ENCODE peak calls at places on chromosome 11, in six cellular contexts. Y, B, H, G, K and M are unnamed samples.

GRCh38 chr11:105056446-105056845 is 11.3 kb upstream of the CARD16 start:
- DNase-seq in Y (no peak), G (no peak), H (no peak), B (no peak), K (no peak), M (no peak)

GRCh38 chr11:130718118-130718517 is 198.2 kb downstream of the SNX19 start:
- DNase-seq in Y (no peak), B (no peak), H (no peak), G (no peak), K (no peak), M (no peak)

GRCh38 chr11:35615911-35616900 is 2.1 kb upstream of the FJX1 start:
- DNase-seq in G (no peak), K (no peak), B (no peak), H (no peak), Y (no peak), M (no peak)

GRCh38 chr11:89625171-89625570 is 84.9 kb upstream of the TRIM77 start:
- DNase-seq in H (no peak), Y (no peak), G (no peak), K (no peak), B (no peak), M (no peak)

GRCh38 chr11:108324587-108324986 is 101.7 kb downstream of the ATM start:
- DNase-seq in B (no peak), Y (no peak), K (no peak), H (no peak), G (no peak), M (no peak)

GRCh38 chr11:120547301-120547700 is 35.8 kb downstream of the GRIK4 start:
- DNase-seq in H (no peak), Y (no peak), B (no peak), G (no peak), K (no peak), M (no peak)

GRCh38 chr11:1236316-1237127 is 13.7 kb downstream of the MUC5B start:
- DNase-seq in Y (no peak), B (no peak), H (peak; percentile 63), K (no peak), G (peak; percentile 9), M (peak; percentile 57)

GRCh38 chr11:72736452-72737069 is 15.6 kb downstream of the ARAP1 start:
- DNase-seq in G (peak; percentile 48), B (no peak), K (peak; percentile 61), H (peak; percentile 95), Y (peak; percentile 42), M (no peak)

GRCh38 chr11:64007629-64008282 is 21.5 kb downstream of the OTUB1 start:
- DNase-seq in K (no peak), Y (peak; percentile 84), B (peak; percentile 91), G (peak; percentile 86), H (peak; percentile 91), M (no peak)

GRCh38 chr11:128806496-128807261 is 60.4 kb downstream of the KCNJ1 start:
- DNase-seq in K (no peak), Y (no peak), B (no peak), H (no peak), G (no peak), M (no peak)

GRCh38 chr11:128800871-128801417 is 66.2 kb downstream of the KCNJ1 start:
- DNase-seq in G (no peak), Y (no peak), K (no peak), H (no peak), B (no peak), M (no peak)

GRCh38 chr11:128804481-128804880 is 62.6 kb downstream of the KCNJ1 start:
- DNase-seq in B (no peak), H (no peak), Y (no peak), K (no peak), G (no peak), M (no peak)

GRCh38 chr11:128802358-128802981 is 64.6 kb downstream of the KCNJ1 start:
- DNase-seq in G (no peak), Y (no peak), K (no peak), H (no peak), B (peak; percentile 31), M (no peak)

GRCh38 chr11:128803440-128803839 is 63.7 kb downstream of the KCNJ1 start:
- DNase-seq in Y (no peak), G (no peak), B (no peak), H (no peak), K (no peak), M (no peak)
- H3K4me1 ChIP-seq in Y (peaks cover 24% of the 10 kb centered on the region), G (no peaks in the 10 kb centered on the region), B (no peaks in the 10 kb centered on the region), H (peaks cover 55% of the 10 kb centered on the region), K (no peaks in the 10 kb centered on the region), M (no peaks in the 10 kb centered on the region)

GRCh38 chr11:60790726-60791125 is 5.6 kb downstream of the MS4A10 start:
- DNase-seq in K (no peak), Y (no peak), B (no peak), G (no peak), H (peak; percentile 58), M (no peak)
- H3K4me1 ChIP-seq in K (no peaks in the 10 kb centered on the region), Y (peaks cover 26% of the 10 kb centered on the region), B (peaks cover 15% of the 10 kb centered on the region), G (peaks cover 5% of the 10 kb centered on the region), H (no peaks in the 10 kb centered on the region), M (no peaks in the 10 kb centered on the region)

DNA sequence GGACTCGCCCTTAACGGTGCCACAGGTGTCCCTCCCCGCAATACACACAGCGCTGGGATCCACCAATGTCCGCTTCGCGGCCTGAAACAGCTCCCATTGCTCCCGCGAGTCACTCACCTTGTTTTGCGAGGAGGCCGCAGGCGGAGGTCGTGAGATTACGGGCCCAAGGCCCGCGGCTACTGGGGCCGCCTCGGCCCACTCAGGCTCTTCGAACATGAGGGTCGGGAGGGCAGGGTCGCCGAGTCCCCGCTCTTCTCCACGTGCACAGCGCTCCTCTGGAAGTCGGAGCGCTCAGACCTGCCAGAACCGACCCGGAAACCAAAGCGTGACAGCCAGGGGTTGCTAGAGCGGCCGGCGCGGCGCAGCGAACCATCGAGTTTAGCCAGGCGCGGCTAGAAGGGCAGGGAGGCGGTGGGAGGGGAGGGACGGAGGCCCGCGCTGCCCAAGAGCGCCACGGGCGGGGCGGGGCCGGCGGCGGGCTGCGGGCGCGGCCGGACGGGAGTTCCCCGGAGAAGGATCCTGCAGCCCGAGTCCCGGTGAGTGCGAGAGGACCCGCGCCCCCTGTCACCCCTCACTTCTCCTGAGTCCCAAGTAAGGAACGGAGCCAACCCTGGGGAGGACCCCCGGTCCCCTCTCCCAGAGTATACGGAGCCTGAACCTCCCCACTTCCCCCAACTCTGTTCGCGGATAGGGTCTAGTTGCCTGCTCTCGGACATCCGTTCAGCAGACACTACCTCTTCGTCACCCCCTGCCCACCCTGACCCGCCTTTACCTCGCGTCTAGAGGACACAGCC is at the start of the genes ILK and RRP8:
- DNase-seq in B (peak; percentile 94), G (peak; percentile 91), H (peak; percentile 99), K (peak; percentile 82), Y (peak; percentile 93), M (peak; percentile 88)
- H3K4me1 ChIP-seq in B (peaks cover 86% of the 10 kb centered on the region), G (peaks cover 52% of the 10 kb centered on the region), H (peaks cover 90% of the 10 kb centered on the region), K (peaks cover 60% of the 10 kb centered on the region), Y (peaks cover 98% of the 10 kb centered on the region), M (peaks cover 19% of the 10 kb centered on the region)

DNA sequence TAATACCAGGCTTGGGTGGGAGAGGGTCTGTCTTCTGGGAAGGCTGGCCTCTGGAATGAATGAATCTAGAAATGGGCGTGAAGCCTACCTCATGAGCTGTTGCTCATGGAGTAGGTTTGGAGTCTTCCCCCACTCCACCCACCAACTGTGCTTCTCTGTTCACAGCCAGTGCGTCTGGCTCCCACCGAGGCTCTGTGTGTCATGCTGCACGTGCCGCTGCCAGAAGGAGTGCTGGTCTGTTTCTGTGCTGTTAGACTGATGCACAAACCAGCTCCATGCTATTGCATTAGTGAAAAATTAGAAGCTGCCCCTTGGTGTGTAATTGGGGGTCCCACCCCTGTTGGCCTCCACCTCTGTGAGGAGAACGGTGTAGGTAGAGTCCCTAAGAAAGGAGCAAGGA is 132.3 kb upstream of the PARVA start:
- DNase-seq in K (no peak), G (no peak), H (no peak), Y (no peak), B (no peak), M (no peak)
- H3K4me1 ChIP-seq in K (peaks cover 23% of the 10 kb centered on the region), G (peaks cover 10% of the 10 kb centered on the region), H (peaks cover 8% of the 10 kb centered on the region), Y (peaks cover 75% of the 10 kb centered on the region), B (peaks cover 98% of the 10 kb centered on the region), M (peaks cover 27% of the 10 kb centered on the region)

DNA sequence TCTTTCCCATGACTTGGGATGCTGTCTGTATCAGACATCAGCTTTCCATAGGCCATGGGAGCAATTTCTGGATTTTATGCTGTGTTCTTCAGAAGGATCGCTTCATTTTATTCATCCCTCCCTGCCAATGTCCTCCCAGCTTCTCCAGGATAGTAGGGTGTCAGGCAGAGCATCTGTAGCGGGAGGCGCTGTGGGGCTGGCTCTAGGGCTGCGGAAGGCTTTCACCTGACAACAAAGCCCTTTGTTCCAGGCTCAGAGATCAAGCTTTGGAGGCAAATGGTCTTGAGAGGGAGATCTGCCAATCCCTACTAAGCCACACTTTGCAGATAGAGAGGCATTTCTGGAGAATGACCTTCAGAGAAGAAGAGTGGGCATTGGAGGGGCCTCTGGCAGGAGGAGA is 29.5 kb upstream of the FTH1 start:
- DNase-seq in Y (no peak), K (no peak), H (no peak), G (no peak), B (no peak), M (no peak)
- H3K4me1 ChIP-seq in Y (peaks cover 2% of the 10 kb centered on the region), K (no peaks in the 10 kb centered on the region), H (no peaks in the 10 kb centered on the region), G (no peaks in the 10 kb centered on the region), B (peaks cover 8% of the 10 kb centered on the region), M (no peaks in the 10 kb centered on the region)

GRCh38 chr11:126390418-126390817 is 34.9 kb downstream of the ST3GAL4 start:
- DNase-seq in K (no peak), Y (no peak), H (no peak), G (no peak), B (no peak), M (no peak)
- H3K4me1 ChIP-seq in K (no peaks in the 10 kb centered on the region), Y (peaks cover 81% of the 10 kb centered on the region), H (peaks cover 81% of the 10 kb centered on the region), G (no peaks in the 10 kb centered on the region), B (peaks cover 49% of the 10 kb centered on the region), M (peaks cover 58% of the 10 kb centered on the region)

GRCh38 chr11:10030122-10030490 is 263.9 kb downstream of the SBF2 start:
- DNase-seq in B (no peak), G (no peak), K (no peak), H (no peak), Y (no peak), M (no peak)

GRCh38 chr11:10038916-10039315 is 255.1 kb downstream of the SBF2 start:
- DNase-seq in B (no peak), H (no peak), Y (no peak), G (no peak), K (no peak), M (no peak)

GRCh38 chr11:10029386-10030121 is 264.5 kb downstream of the SBF2 start:
- DNase-seq in Y (no peak), H (no peak), G (no peak), K (no peak), B (no peak), M (no peak)

DNA sequence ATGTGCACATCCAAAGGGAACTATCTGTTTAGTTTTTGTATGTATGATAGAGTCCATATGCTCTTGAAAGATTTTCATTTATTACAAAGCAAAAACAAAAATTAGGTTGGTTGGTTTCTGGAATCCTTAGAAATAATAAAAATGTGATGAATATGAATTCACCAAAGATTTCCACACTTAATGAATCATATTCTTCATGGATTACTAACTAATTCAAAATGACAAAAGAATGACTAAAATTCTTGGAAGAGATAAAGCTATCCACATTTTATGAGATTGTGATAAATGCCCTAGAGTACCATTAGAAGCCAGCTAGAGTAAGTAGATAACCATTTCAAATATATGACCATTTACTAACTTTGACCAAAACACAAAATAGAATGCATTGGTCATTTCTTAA is 261.0 kb downstream of the SBF2 start:
- DNase-seq in K (no peak), Y (no peak), H (no peak), B (no peak), G (no peak), M (no peak)
- H3K4me1 ChIP-seq in K (no peaks in the 10 kb centered on the region), Y (no peaks in the 10 kb centered on the region), H (no peaks in the 10 kb centered on the region), B (no peaks in the 10 kb centered on the region), G (no peaks in the 10 kb centered on the region), M (peaks cover 8% of the 10 kb centered on the region)

GRCh38 chr11:8098879-8099278 is 17.9 kb downstream of the TUB start:
- DNase-seq in B (peak; percentile 21), H (peak; percentile 63), Y (no peak), G (no peak), K (no peak), M (peak; percentile 38)
- H3K4me1 ChIP-seq in B (no peaks in the 10 kb centered on the region), H (no peaks in the 10 kb centered on the region), Y (no peaks in the 10 kb centered on the region), G (no peaks in the 10 kb centered on the region), K (no peaks in the 10 kb centered on the region), M (no peaks in the 10 kb centered on the region)